ENCODE peak calls at places on chromosomes 4 and X, in six cellular contexts. U, C, F, J, N and B are unnamed samples.

GRCh38 chr4:25417014-25417413 is 40.0 kb downstream of the ANAPC4 start:
- DNase-seq in U (no peak), C (no peak), F (no peak), J (no peak), N (no peak), B (no peak)

GRCh38 chr4:183250831-183251230 is 69.2 kb downstream of the CLDN22 start:
- DNase-seq in U (no peak), C (no peak), F (no peak), J (no peak), N (no peak), B (no peak)

GRCh38 chr4:145719752-145720624 is 40.0 kb downstream of the C4orf51 start:
- DNase-seq in U (no peak), C (no peak), F (no peak), J (no peak), N (no peak), B (no peak)

GRCh38 chr4:37951465-37952352 is 8.5 kb upstream of the PTTG2 start:
- DNase-seq in U (no peak), C (no peak), F (no peak), J (no peak), N (no peak), B (no peak)

GRCh38 chrX:130147631-130148030 is 18.0 kb downstream of the AIFM1 start:
- DNase-seq in U (no peak), C (no peak), F (no peak), J (no peak), N (no peak), B (no peak)

GRCh38 chr4:179671609-179672008 is 2229.4 kb upstream of the AGA start:
- DNase-seq in U (no peak), C (no peak), F (no peak), J (no peak), N (no peak), B (no peak)

GRCh38 chrX:45068555-45068954 is 132.1 kb downstream of the DIPK2B start:
- DNase-seq in U (no peak), C (no peak), F (no peak), J (no peak), N (no peak), B (peak; percentile 50)

GRCh38 chr4:147340547-147341225 is 140.2 kb upstream of the EDNRA start:
- DNase-seq in U (no peak), C (no peak), F (no peak), J (no peak), N (no peak), B (no peak)

GRCh38 chrX:97685753-97686152 is 802.0 kb downstream of the RPA4 start:
- DNase-seq in U (no peak), C (no peak), F (no peak), J (peak; percentile 18), N (peak; percentile 28), B (peak; percentile 32)

DNA sequence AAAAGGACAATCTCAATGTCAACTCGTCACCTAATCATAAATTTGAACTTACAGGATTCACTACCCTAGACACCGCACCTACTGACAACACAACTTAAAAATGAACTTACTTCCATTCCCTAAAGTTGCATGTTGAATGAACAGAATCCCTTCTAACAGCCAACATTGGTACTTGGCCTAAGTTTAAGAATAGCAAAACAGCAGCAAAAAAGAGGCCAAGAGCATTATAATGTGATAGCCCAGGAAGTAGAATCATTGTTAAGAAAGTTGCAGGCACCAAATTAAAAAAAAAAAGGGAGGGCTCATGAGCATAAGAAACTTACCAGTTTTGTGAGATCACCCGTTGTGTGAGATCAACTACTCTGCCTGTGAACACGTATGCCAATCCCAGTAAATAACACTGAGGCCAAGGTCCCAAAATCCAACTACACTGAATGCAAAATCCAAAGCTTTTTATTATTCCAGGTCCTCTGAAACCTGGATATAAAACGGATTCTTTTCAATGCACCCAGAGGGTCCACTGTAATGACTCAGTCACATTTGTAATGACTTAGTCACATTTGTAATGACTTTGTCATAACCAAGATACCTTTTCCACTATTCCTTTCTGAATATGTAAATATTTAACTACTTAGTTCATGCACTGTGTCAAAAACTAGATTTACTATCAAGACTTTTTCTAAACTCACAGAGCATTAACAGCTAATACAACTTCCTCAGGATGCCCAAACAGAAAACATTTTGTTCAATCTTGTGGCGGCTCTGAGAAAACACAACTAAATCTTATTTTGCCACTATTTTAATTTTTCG is 6.8 kb downstream of the HNRNPDL start:
- DNase-seq in U (no peak), C (no peak), F (no peak), J (no peak), N (peak; percentile 24), B (no peak)
- TF ChIP-seq POLR2A in U (peak; percentile 80), C (peak; percentile 87), F (no peak), J (no peak), N (no peak), B (peak; percentile 35)

DNA sequence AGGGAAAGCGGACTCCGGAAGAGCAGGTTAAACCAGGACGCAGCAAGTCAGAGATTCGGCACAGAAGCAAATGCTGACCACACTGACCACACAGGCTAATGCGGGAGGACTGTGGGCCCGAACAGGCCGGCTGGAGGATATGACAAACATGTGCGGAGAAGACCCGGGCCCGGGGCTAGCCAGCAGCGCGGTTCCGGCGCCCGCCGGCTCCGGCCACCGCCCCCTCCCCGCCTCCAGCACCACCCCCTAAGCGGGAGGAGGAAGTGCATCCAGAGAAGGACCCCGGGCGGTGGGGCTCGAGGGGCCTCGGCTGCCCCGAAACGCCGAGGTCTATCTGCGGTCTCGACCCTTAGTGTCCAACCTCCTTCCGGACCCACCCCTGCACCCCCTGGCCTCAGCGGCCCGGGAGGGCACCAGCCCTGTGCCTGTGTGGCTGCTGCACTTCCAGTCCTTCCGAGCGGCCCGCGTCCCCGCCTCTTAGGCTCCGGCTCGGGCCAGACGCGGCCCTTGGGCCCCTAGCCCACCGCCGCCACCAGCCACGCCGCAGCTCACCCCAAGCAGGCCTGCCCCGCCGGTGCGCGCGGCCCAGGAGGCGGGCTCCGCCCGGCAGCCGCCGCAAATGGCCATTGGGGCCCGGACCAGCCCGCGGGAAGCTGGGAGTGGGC is 2.1 kb downstream of the ELOVL6 start:
- DNase-seq in U (peak; percentile 22), C (peak; percentile 29), F (peak; percentile 89), J (peak; percentile 63), N (peak; percentile 83), B (peak; percentile 84)
- TF ChIP-seq POLR2A in U (peak; percentile 38), C (no peak), F (no peak), J (no peak), N (peak; percentile 69), B (peak; percentile 58)

GRCh38 chr4:110061101-110061500 is 137.3 kb downstream of the ELOVL6 start:
- DNase-seq in U (no peak), C (no peak), F (no peak), J (no peak), N (no peak), B (no peak)

GRCh38 chr4:110058677-110059076 is 139.7 kb downstream of the ELOVL6 start:
- DNase-seq in U (no peak), C (no peak), F (no peak), J (no peak), N (no peak), B (no peak)

GRCh38 chr4:110049951-110050925 is 137.6 kb downstream of the EGF start:
- DNase-seq in U (peak; percentile 24), C (no peak), F (no peak), J (no peak), N (peak; percentile 45), B (peak; percentile 62)

GRCh38 chr4:110059556-110060191 is 138.7 kb downstream of the ELOVL6 start:
- DNase-seq in U (no peak), C (peak; percentile 14), F (no peak), J (no peak), N (no peak), B (no peak)

GRCh38 chr4:110055014-110055768 is 142.5 kb downstream of the EGF start:
- DNase-seq in U (no peak), C (peak; percentile 13), F (no peak), J (no peak), N (no peak), B (peak; percentile 10)
- TF ChIP-seq POLR2A in U (no peak), C (no peak), F (no peak), J (no peak), N (no peak), B (no peak)

GRCh38 chrX:123859409-123859827 is 435 bp upstream of the XIAP start:
- DNase-seq in U (no peak), C (no peak), F (peak; percentile 92), J (peak; percentile 75), N (no peak), B (no peak)

GRCh38 chrX:123859828-123860505 is at the start of gene XIAP:
- DNase-seq in U (peak; percentile 69), C (peak; percentile 69), F (peak; percentile 94), J (peak; percentile 85), N (peak; percentile 89), B (peak; percentile 90)

GRCh38 chrX:123860983-123861382 is 1.1 kb downstream of the XIAP start:
- DNase-seq in U (no peak), C (no peak), F (no peak), J (no peak), N (no peak), B (peak; percentile 73)

GRCh38 chrX:123860506-123860840 is 620 bp downstream of the XIAP start:
- DNase-seq in U (no peak), C (no peak), F (no peak), J (no peak), N (peak; percentile 59), B (peak; percentile 75)
- TF ChIP-seq POLR2A in U (no peak), C (no peak), F (no peak), J (peak; percentile 45), N (peak; percentile 31), B (peak; percentile 51)

GRCh38 chr4:127967141-127967775 is 2.1 kb downstream of the ABHD18 start:
- DNase-seq in U (no peak), C (no peak), F (no peak), J (no peak), N (no peak), B (peak; percentile 38)

GRCh38 chr4:127965803-127966175 is 583 bp downstream of the ABHD18 start:
- DNase-seq in U (peak; percentile 48), C (peak; percentile 44), F (peak; percentile 88), J (peak; percentile 62), N (peak; percentile 64), B (peak; percentile 83)

GRCh38 chr4:127968565-127968964 is 3.4 kb downstream of the ABHD18 start:
- DNase-seq in U (no peak), C (no peak), F (no peak), J (no peak), N (no peak), B (peak; percentile 63)

GRCh38 chr4:127959794-127960193 is 5.2 kb downstream of the MFSD8 start:
- DNase-seq in U (no peak), C (no peak), F (no peak), J (no peak), N (no peak), B (no peak)

DNA sequence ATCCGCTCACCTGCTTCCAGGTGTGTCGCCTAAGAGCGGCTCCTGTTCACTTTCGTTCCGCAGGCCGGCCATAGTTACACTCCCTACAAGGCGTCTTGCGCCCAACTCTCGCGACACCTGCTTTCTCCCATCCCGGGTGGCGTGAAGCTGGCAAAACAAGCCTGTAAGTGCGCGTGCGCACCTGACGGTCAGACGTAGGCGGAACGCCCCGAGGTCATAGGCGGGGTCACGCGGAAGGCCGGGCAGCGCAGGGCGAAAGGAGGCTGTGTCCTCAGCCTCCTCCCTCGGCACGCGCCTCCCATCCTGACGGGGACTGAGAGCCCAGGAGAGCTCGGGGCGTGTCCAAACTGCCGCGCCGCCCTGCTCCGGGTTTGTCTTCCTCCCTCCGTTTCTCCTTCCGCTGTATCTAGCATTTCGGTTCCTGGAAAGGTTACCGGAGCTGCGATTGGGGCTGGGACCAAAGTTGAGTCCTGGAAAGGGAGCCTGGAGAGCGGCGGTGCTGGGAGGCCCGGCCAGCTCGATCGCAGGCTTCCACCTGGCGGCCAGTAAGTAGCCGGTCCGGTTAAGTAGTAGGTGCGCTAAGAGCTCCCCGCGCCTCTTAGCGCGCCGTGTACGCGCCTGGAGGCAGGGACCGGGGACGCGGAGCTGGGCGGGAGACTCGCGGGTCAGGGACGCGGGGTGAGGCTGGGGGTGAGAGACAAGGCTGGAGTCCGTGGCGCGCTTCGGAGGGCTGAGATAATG is at the start of the genes ABHD18 and MFSD8:
- DNase-seq in U (peak; percentile 81), C (peak; percentile 87), F (peak; percentile 100), J (peak; percentile 100), N (peak; percentile 98), B (peak; percentile 100)
- TF ChIP-seq POLR2A in U (peak; percentile 84), C (peak; percentile 89), F (no peak), J (peak; percentile 75), N (peak; percentile 61), B (peak; percentile 94)